ENCODE peak calls at places on chromosome 9, in ten cellular contexts. Q is mesendoderm; D is hypothalamus; Y is activated T-helper 1 cell treated with Interleukin-2 at 50 U/mL for 16 hours; J is H4; W is IMR-90; L is activated gamma-delta T cell treated with anti-CD3 and anti-CD28 coated beads, Interleukin-2, amount 50 U/mL, for 16 hours; Z is T-helper 1 cell; U is HTR-8/SVneo; N is fibroblast of pulmonary artery. G is an unnamed sample.

GRCh38 chr9:35501941-35502340 is 12.0 kb downstream of the RUSC2 start:
- DNase-seq in Y (no peak), Z (no peak), N (no peak), W (no peak), Q (no peak), U (no peak), D (no peak), J (no peak), L (no peak), G (no peak)

GRCh38 chr9:75505654-75506053 is 384.8 kb upstream of the PCSK5 start:
- DNase-seq in W (no peak), L (no peak), N (no peak), Z (no peak), D (no peak), Y (no peak), J (no peak), Q (no peak), U (no peak), G (no peak)

GRCh38 chr9:23542438-23542837 is 283.6 kb downstream of the ELAVL2 start:
- DNase-seq in Q (no peak), U (no peak), Y (no peak), D (no peak), J (no peak), W (no peak), N (no peak), L (no peak), Z (no peak), G (no peak)

GRCh38 chr9:127977877-127978647 is 2.7 kb downstream of the EEIG1 start:
- DNase-seq in L (no peak), U (no peak), W (peak; percentile 80), Z (peak; percentile 35), Q (peak; percentile 86), Y (no peak), N (peak; percentile 91), D (no peak), J (peak; percentile 73), G (no peak)

GRCh38 chr9:77663754-77664153 is 15.6 kb upstream of the GNA14 start:
- DNase-seq in N (no peak), W (peak; percentile 16), Y (no peak), D (no peak), J (peak; percentile 14), Z (no peak), L (no peak), Q (no peak), U (no peak), G (no peak)

GRCh38 chr9:1698991-1699390 is 316.2 kb upstream of the SMARCA2 start:
- DNase-seq in Y (no peak), Q (no peak), U (no peak), D (no peak), L (no peak), W (no peak), J (no peak), N (no peak), Z (no peak), G (no peak)

GRCh38 chr9:121498487-121499176 is 1.0 kb downstream of the GGTA1 start:
- DNase-seq in L (no peak), Y (no peak), W (peak; percentile 42), Z (no peak), U (peak; percentile 11), D (no peak), Q (peak; percentile 18), N (peak; percentile 67), J (no peak), G (no peak)

GRCh38 chr9:95552814-95553546 is 36.2 kb upstream of the PTCH1 start:
- DNase-seq in Z (no peak), Q (peak; percentile 74), U (no peak), J (no peak), D (no peak), N (peak; percentile 45), L (no peak), W (no peak), Y (no peak), G (no peak)

GRCh38 chr9:137077010-137077747 is at the start of gene UAP1L1:
- DNase-seq in U (peak; percentile 56), W (peak; percentile 42), Y (peak; percentile 19), Z (peak; percentile 68), N (peak; percentile 58), L (peak; percentile 20), D (peak; percentile 81), Q (no peak), J (peak; percentile 45), G (no peak)

GRCh38 chr9:131880828-131881227 is 141.0 kb upstream of the RAPGEF1 start:
- DNase-seq in Z (no peak), Y (no peak), J (no peak), W (no peak), L (no peak), D (no peak), U (no peak), N (no peak), Q (no peak), G (no peak)

GRCh38 chr9:35749515-35750255 is 598 bp downstream of the RGP1 start:
- DNase-seq in W (no peak), D (no peak), Z (peak; percentile 51), N (no peak), U (no peak), L (peak; percentile 25), Q (peak; percentile 59), Y (peak; percentile 17), J (no peak), G (no peak)

GRCh38 chr9:133680976-133681657 is 45.0 kb downstream of the DBH start:
- DNase-seq in Y (no peak), J (no peak), D (no peak), Z (no peak), U (no peak), L (no peak), W (no peak), N (no peak), Q (no peak), G (no peak)

GRCh38 chr9:136958473-136958872 is 6.4 kb downstream of the LCN12 start:
- DNase-seq in J (no peak), U (no peak), W (no peak), N (no peak), D (no peak), Q (no peak), L (no peak), Y (no peak), Z (no peak), G (no peak)

GRCh38 chr9:33044677-33045282 is 19.7 kb downstream of the DNAJA1 start:
- DNase-seq in U (no peak), Z (no peak), L (no peak), J (peak; percentile 13), W (no peak), N (peak; percentile 22), Q (peak; percentile 74), D (no peak), Y (no peak), G (no peak)

GRCh38 chr9:35909687-35910612 is 660 bp downstream of the SPAAR start:
- DNase-seq in D (no peak), N (no peak), Q (peak; percentile 53), U (no peak), Y (no peak), J (no peak), Z (no peak), W (no peak), L (no peak), G (no peak)

GRCh38 chr9:113355197-113355596 is 5.9 kb downstream of the BSPRY start:
- DNase-seq in J (no peak), N (peak; percentile 38), L (no peak), D (no peak), Z (no peak), Y (no peak), W (peak; percentile 12), Q (peak; percentile 54), U (peak; percentile 22), G (no peak)

GRCh38 chr9:133876144-133876543 is 116.0 kb downstream of the VAV2 start:
- DNase-seq in Z (no peak), D (no peak), U (no peak), Q (peak; percentile 70), N (no peak), L (no peak), J (no peak), Y (no peak), W (no peak), G (no peak)

GRCh38 chr9:133892193-133892920 is 99.8 kb downstream of the VAV2 start:
- DNase-seq in L (no peak), D (no peak), U (no peak), Z (no peak), Q (no peak), Y (no peak), W (no peak), N (no peak), J (no peak), G (no peak)

G was measured in T-helper 2 cell.